ENCODE peak calls at places on chromosome 3, in four cellular contexts. F is tibial nerve, K is fibroblast of lung, S is lower lobe of right lung. N is an unnamed sample. For H3K4me1, the result is how much of the 10 kb centered on the place peaks cover.

GRCh38 chr3:50617096-50617791 is at the start of gene MAPKAPK3:
- DNase-seq in F (no peak), K (no peak), S (no peak), N (no peak)

GRCh38 chr3:179148446-179149238 is 485 bp downstream of the PIK3CA start:
- DNase-seq in F (peak), K (peak), S (peak), N (peak)

GRCh38 chr3:61682671-61683408 is 121.5 kb downstream of the PTPRG start:
- DNase-seq in F (no peak), K (peak), S (no peak), N (no peak)

GRCh38 chr3:124952456-124952855 is 17.9 kb upstream of the MUC13 start:
- DNase-seq in F (no peak), K (no peak), S (no peak), N (no peak)

GRCh38 chr3:150299221-150299620 is 108.9 kb upstream of the TSC22D2 start:
- DNase-seq in F (no peak), K (peak), S (no peak), N (no peak)

GRCh38 chr3:29822051-29822450 is 541.2 kb downstream of the RBMS3 start:
- DNase-seq in F (no peak), K (peak), S (no peak), N (no peak)

GRCh38 chr3:177478170-177478859 is 281.0 kb upstream of the TBL1XR1 start:
- DNase-seq in F (no peak), K (peak), S (no peak), N (no peak)

GRCh38 chr3:125043599-125044151 is 12.1 kb downstream of the HEG1 start:
- DNase-seq in F (no peak), K (no peak), S (no peak), N (no peak)

GRCh38 chr3:188123170-188123920 is 30.6 kb upstream of the LPP start:
- DNase-seq in F (no peak), K (peak), S (no peak), N (no peak)

GRCh38 chr3:133821767-133822638 is 16.4 kb downstream of the SRPRB start:
- DNase-seq in F (peak), K (peak), S (no peak), N (no peak)

GRCh38 chr3:81744366-81744765 is 17.1 kb downstream of the GBE1 start:
- DNase-seq in F (no peak), K (peak), S (no peak), N (no peak)

GRCh38 chr3:183551930-183552329 is 3.6 kb downstream of the KLHL6 start:
- DNase-seq in F (no peak), K (no peak), S (no peak), N (no peak)

GRCh38 chr3:154122912-154123559 is 1.8 kb downstream of the ARHGEF26 start:
- DNase-seq in F (no peak), K (peak), S (no peak), N (no peak)

GRCh38 chr3:5197470-5198312 is 10.2 kb downstream of the EDEM1 start:
- DNase-seq in F (no peak), K (peak), S (no peak), N (peak)

GRCh38 chr3:161851941-161852566 is 355.4 kb downstream of the OTOL1 start:
- DNase-seq in F (peak), K (peak), S (no peak), N (no peak)

GRCh38 chr3:168620854-168621253 is 525.1 kb upstream of the GOLIM4 start:
- DNase-seq in F (no peak), K (peak), S (no peak), N (no peak)

GRCh38 chr3:192128922-192129321 is 598.4 kb downstream of the FGF12 start:
- DNase-seq in F (no peak), K (no peak), S (no peak), N (no peak)

GRCh38 chr3:18808423-18808822 is 339.9 kb upstream of the KCNH8 start:
- DNase-seq in F (no peak), K (peak), S (no peak), N (no peak)

GRCh38 chr3:149571381-149571780 is 86.4 kb downstream of the WWTR1 start:
- DNase-seq in F (no peak), K (peak), S (no peak), N (no peak)

GRCh38 chr3:182028081-182028480 is 316.4 kb downstream of the SOX2 start:
- DNase-seq in F (no peak), K (peak), S (no peak), N (no peak)

GRCh38 chr3:136195258-136196063 is 674 bp downstream of the MSL2 start:
- DNase-seq in F (peak), K (peak), S (peak), N (peak)

GRCh38 chr3:159775372-159775961 is 213.2 kb upstream of the IL12A start:
- DNase-seq in F (no peak), K (peak), S (no peak), N (no peak)

GRCh38 chr3:78839710-78840109 is 928.1 kb downstream of the ROBO1 start:
- DNase-seq in F (no peak), K (peak), S (no peak), N (no peak)

GRCh38 chr3:20258371-20258770 is 72.4 kb upstream of the SGO1 start:
- DNase-seq in F (no peak), K (no peak), S (no peak), N (no peak)

GRCh38 chr3:49371946-49372345 is 13.8 kb upstream of the GPX1 start:
- DNase-seq in F (no peak), K (no peak), S (no peak), N (no peak)

GRCh38 chr3:168991813-168992212 is 671.7 kb downstream of the MECOM start:
- DNase-seq in F (no peak), K (no peak), S (no peak), N (no peak)

GRCh38 chr3:14206548-14207177 is 28.0 kb downstream of the LSM3 start:
- DNase-seq in F (no peak), K (no peak), S (no peak), N (no peak)

GRCh38 chr3:174363256-174363655 is 495.9 kb upstream of the NAALADL2 start:
- DNase-seq in F (no peak), K (peak), S (no peak), N (no peak)

GRCh38 chr3:7305561-7305960 is 444.6 kb downstream of the GRM7 start:
- DNase-seq in F (no peak), K (no peak), S (no peak), N (no peak)

DNA sequence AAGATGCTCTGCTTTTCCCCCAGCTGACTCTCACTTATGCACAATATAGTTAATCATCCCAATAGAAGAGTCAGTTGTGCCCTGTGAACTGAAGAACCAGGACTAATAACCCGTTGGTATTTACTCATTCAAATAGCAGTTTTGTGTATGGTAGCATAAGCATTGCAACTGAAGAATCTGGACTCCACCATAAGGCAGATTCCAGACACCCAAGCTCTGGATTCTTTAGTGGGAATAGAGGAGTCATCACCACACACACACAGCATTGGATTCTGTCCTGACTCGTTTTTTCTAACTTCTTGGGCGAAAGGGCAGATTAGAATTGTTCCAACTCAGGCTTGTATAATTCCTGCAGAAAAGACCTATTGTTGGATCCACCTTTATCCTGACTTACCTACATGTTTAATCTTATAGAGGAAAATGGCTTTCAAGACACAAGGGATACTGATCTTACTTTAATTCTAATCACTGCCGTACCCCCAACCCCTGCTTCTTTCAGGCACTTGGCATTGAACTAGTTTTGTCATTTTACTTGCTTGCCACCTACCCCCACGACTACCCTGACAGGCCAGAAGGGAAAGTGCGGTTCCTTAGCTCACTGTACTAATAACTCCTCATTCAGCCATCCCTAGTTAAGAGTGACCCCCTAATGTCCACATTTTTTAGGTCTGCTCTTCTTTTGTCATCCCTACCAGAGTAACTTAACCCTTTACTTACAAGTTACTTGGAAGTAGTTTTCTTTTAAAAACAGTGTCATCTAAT is 42.2 kb downstream of the NKIRAS1 start:
- DNase-seq in F (no peak), K (peak), S (no peak), N (no peak)
- H3K27ac ChIP-seq in F (no peak), K (peak), S (no peak), N (no peak)

DNA sequence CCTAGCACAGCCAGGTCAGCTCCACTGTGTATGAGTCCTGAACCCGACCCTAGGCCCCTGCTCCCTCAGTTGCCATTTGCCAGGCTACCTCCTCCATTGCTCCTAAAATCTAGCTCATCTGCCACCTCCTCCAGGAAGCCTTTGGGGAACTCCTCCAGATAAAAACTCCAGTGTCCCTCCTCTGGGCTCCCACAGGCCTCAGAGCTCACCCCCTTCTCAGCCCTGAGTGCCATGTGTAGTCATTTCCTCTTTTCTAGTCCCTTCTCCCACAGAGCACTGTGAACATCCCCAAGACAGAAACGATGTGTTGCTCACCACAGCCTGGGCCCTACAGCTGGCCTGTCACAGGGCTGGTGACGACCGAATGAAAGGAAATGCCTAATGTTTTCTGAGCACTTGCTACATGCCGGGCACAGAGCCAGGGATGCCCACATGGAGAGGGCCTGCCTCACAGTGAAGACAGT is 61.0 kb downstream of the IQSEC1 start:
- DNase-seq in F (peak), K (no peak), S (peak), N (peak)
- H3K4me1 ChIP-seq in F (under half), K (under half), S (half or more), N (half or more)

DNA sequence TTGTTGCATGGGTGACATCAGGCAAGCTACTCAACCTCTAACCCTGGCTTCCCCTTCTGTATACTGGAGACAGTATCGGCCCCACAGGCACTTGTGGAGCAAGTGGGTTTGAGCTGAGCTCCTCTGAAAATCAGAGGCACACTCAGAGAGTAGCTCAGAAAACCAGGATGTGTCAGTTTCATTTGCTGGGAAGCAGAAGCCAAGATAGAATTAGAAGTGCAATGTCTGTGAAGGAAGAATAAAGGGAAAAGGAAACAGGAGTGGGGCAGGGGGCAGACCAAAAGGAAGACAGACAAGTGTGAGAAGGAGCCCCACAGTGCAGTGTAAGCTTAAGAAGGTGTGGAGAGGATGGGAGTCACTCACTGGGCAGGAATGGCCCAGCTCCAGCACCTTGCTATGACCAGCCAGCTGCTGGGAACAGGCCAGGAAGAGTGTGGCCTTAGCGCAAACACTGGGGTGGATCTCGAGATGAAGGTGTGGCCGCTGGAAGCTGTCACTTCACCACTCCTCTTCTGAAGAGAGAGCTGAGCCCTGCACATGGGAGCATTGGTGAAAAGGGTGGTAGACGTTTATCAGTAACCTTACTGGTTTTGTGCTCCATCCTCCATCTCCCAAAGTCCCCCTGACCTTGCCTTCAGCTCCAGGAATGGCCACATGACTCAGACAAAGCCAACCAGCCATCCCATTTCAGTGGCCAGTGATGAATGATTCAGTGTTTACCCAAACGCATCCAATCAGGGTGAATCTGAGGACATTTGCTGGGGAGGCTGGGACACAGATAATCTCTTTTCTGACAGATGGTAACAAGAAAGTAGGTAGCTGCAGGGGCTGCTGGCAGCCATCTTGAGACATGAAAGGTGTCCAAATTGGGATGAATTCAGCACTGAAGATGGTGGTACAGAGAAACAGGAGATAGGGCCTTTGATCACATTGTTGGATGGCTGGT is 108.5 kb downstream of the SHQ1 start:
- DNase-seq in F (no peak), K (no peak), S (no peak), N (no peak)
- H3K4me3 ChIP-seq in F (no peak), K (no peak), S (no peak), N (peak)

GRCh38 chr3:139541898-139542288 is 2.4 kb upstream of the RBP1 start:
- DNase-seq in F (no peak), K (no peak), S (no peak), N (no peak)

GRCh38 chr3:139541156-139541897 is 1.8 kb upstream of the RBP1 start:
- DNase-seq in F (no peak), K (peak), S (no peak), N (no peak)

GRCh38 chr3:139537795-139538538 is 1.6 kb downstream of the RBP1 start:
- DNase-seq in F (no peak), K (no peak), S (no peak), N (no peak)

GRCh38 chr3:139538733-139539132 is 809 bp downstream of the RBP1 start:
- DNase-seq in F (no peak), K (peak), S (no peak), N (no peak)

GRCh38 chr3:139540686-139541085 is 1.1 kb upstream of the RBP1 start:
- DNase-seq in F (no peak), K (no peak), S (no peak), N (no peak)
- H3K27ac ChIP-seq in F (no peak), K (no peak), S (no peak), N (no peak)

GRCh38 chr3:171933441-171933840 is 90.3 kb downstream of the TMEM212 start:
- DNase-seq in F (no peak), K (peak), S (no peak), N (no peak)

GRCh38 chr3:171936231-171936841 is 93.2 kb downstream of the TMEM212 start:
- DNase-seq in F (no peak), K (peak), S (peak), N (no peak)

GRCh38 chr3:171939578-171939977 is 96.4 kb downstream of the TMEM212 start:
- DNase-seq in F (no peak), K (no peak), S (no peak), N (no peak)

GRCh38 chr3:171932153-171932567 is 89.0 kb downstream of the TMEM212 start:
- DNase-seq in F (no peak), K (no peak), S (no peak), N (no peak)

DNA sequence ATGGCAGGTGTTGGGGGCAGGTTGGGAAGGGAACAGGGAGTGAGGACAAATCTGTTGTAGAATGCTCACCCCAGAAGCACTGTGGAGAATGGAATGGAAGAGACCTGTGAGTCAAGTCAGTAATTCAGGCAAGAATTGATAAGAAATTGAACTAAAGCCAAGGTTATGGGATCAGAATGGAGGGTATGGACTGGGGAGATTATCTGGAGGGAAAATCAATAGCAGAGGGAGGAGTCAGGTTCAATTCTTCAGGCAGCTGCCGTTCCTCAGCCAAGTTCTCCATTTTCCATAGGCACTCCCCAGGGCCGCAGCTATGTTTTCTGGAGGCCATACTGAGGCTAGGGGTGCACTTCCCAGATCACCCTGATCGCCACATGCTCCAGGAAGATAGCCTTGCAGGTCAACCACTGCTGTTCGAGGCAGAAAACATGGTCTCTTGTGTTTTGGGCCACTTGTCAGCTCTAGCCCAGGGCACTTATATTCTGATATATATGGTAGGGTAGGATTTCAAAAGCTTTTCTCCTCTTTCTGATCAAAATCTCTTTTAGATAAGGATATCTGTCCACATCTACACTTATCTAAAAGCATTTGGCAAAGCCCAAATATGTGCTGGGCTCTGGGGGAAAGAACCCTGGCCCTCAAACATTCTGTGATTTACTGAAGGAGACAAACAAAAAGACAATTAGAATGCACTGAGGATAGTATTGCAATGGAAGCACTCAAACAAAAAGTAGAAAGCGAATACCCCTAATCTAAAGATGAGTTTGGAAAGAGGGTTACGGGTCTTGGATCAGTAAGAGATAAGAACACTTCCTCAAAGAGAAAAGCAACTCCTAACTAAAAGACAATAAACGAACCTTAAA is 92.3 kb downstream of the TMEM212 start:
- DNase-seq in F (no peak), K (no peak), S (no peak), N (no peak)
- H3K4me1 ChIP-seq in F (under half), K (under half), S (under half), N (under half)

GRCh38 chr3:171454026-171454425 is 6.2 kb downstream of the TNIK start:
- DNase-seq in F (no peak), K (no peak), S (no peak), N (no peak)
- H3K4me3 ChIP-seq in F (no peak), K (no peak), S (no peak), N (no peak)

DNA sequence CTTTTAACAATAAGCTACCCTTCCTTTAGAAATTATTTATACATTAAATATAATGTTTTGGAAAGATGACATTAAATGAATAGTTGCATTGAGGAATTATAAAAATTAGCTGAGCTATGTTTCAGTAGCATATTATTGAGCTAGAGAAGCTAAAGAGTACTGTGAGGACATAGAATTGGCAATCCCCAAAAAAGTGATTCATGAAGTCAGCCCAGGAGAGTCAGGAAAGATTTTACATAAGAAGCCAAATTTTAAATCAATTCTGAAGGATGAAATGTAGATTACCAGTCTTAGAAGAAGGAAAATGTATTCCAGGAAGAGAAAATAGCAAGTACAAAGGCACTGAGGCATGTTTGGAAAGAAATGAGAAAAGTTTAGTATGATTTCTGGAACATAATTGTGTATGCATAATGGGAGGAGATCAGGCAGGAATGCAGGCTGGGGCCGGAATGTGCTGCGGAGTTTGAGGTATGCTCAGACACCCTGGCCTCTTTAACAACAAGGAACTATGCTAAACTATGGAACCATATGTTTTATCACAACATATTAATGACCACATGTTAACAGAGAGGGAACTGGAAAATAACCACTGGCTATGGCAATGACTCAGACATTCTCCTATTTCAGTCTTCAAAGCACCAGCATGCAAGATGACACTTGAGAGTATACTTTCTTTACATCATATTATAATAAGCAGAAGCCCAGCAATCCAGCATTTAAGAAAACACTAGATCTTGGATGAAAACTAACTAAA is 103.3 kb upstream of the COL8A1 start:
- DNase-seq in F (no peak), K (peak), S (peak), N (no peak)
- H3K27ac ChIP-seq in F (no peak), K (no peak), S (no peak), N (no peak)

GRCh38 chr3:69774029-69774428 is 34.8 kb downstream of the MITF start:
- DNase-seq in F (peak), K (no peak), S (no peak), N (no peak)
- H3K4me1 ChIP-seq in F (under half), K (under half), S (under half), N (under half)